ENCODE peak calls at places on chromosomes 7 and 10, in seven cellular contexts. E, Z, V, C, W, J and N are unnamed samples.

GRCh38 chr10:32939296-32940111 is 18.5 kb downstream of the ITGB1 start:
- DNase-seq in E (no peak), Z (no peak), V (no peak), C (peak), W (no peak), J (no peak), N (no peak)

GRCh38 chr7:92259610-92260247 is 14.0 kb downstream of the ANKIB1 start:
- DNase-seq in E (no peak), Z (no peak), V (no peak), C (no peak), W (no peak), J (no peak), N (no peak)

GRCh38 chr7:43318188-43318587 is 205.7 kb downstream of the HECW1 start:
- DNase-seq in E (no peak), Z (no peak), V (no peak), C (no peak), W (no peak), J (no peak), N (no peak)

GRCh38 chr10:77530011-77530410 is 107.6 kb downstream of the KCNMA1 start:
- DNase-seq in E (no peak), Z (no peak), V (no peak), C (peak), W (no peak), J (no peak), N (no peak)

GRCh38 chr7:42238709-42239395 is 1.8 kb upstream of the GLI3 start:
- DNase-seq in E (no peak), Z (no peak), V (no peak), C (peak), W (peak), J (no peak), N (peak)

GRCh38 chr7:33643497-33643896 is 261.8 kb upstream of the BMPER start:
- DNase-seq in E (no peak), Z (no peak), V (no peak), C (no peak), W (no peak), J (no peak), N (no peak)

GRCh38 chr10:51029172-51029641 is 45.1 kb upstream of the PRKG1 start:
- DNase-seq in E (no peak), Z (no peak), V (no peak), C (no peak), W (no peak), J (no peak), N (no peak)

GRCh38 chr7:142603870-142604448 is 145.3 kb upstream of the PRSS1 start:
- DNase-seq in E (no peak), Z (no peak), V (peak), C (peak), W (no peak), J (no peak), N (peak)

GRCh38 chr7:112938895-112939588 is 147.6 kb downstream of the GPR85 start:
- DNase-seq in E (peak), Z (peak), V (no peak), C (peak), W (peak), J (no peak), N (peak)

GRCh38 chr10:11631890-11632587 is 20.6 kb upstream of the USP6NL start:
- DNase-seq in E (no peak), Z (no peak), V (no peak), C (peak), W (no peak), J (no peak), N (no peak)

GRCh38 chr7:43294080-43294630 is 181.7 kb downstream of the HECW1 start:
- DNase-seq in E (no peak), Z (peak), V (peak), C (peak), W (peak), J (no peak), N (no peak)

GRCh38 chr7:95686109-95686508 is 86.2 kb upstream of the DYNC1I1 start:
- DNase-seq in E (no peak), Z (peak), V (no peak), C (peak), W (no peak), J (no peak), N (peak)

GRCh38 chr10:28959850-28960501 is 282.7 kb downstream of the BAMBI start:
- DNase-seq in E (no peak), Z (no peak), V (no peak), C (no peak), W (no peak), J (no peak), N (no peak)

GRCh38 chr10:129968937-129969527 is 5.0 kb upstream of the EBF3 start:
- DNase-seq in E (no peak), Z (no peak), V (no peak), C (peak), W (peak), J (no peak), N (peak)

GRCh38 chr10:79268717-79269116 is 78.6 kb upstream of the PPIF start:
- DNase-seq in E (no peak), Z (no peak), V (no peak), C (peak), W (no peak), J (no peak), N (no peak)

GRCh38 chr7:26156454-26157365 is 4.7 kb downstream of the NFE2L3 start:
- DNase-seq in E (no peak), Z (no peak), V (peak), C (peak), W (peak), J (peak), N (no peak)

GRCh38 chr10:12241810-12242529 is 46.0 kb downstream of the CDC123 start:
- DNase-seq in E (no peak), Z (no peak), V (no peak), C (no peak), W (peak), J (no peak), N (no peak)

GRCh38 chr7:102073931-102074880 is 212.5 kb upstream of the SH2B2 start:
- DNase-seq in E (no peak), Z (no peak), V (no peak), C (no peak), W (no peak), J (no peak), N (no peak)

GRCh38 chr10:58641095-58641531 is 128.4 kb downstream of the BICC1 start:
- DNase-seq in E (no peak), Z (no peak), V (peak), C (peak), W (peak), J (no peak), N (no peak)

GRCh38 chr7:5238500-5238899 is 44.2 kb upstream of the SLC29A4 start:
- DNase-seq in E (no peak), Z (no peak), V (no peak), C (no peak), W (no peak), J (no peak), N (no peak)

GRCh38 chr7:155992107-155992506 is 179.8 kb upstream of the SHH start:
- DNase-seq in E (no peak), Z (no peak), V (no peak), C (no peak), W (no peak), J (no peak), N (no peak)